ENCODE peak calls at places on chromosomes 12 and 14, in seven cellular contexts. Q, D, Y, K, H, B and S are unnamed samples.

GRCh38 chr12:32603858-32604257 is 75.2 kb upstream of the DNM1L start:
- DNase-seq in D (no peak), B (no peak), H (no peak), Q (no peak), Y (no peak), K (no peak), S (no peak)

GRCh38 chr12:386651-387050 is 2.5 kb downstream of the KDM5A start:
- DNase-seq in D (no peak), B (no peak), K (no peak), Q (no peak), Y (no peak), H (no peak), S (no peak)

GRCh38 chr14:50560929-50561280 is 960 bp downstream of the ATL1 start:
- DNase-seq in H (peak; percentile 82), B (no peak), Q (peak; percentile 84), K (peak; percentile 69), Y (peak; percentile 82), D (peak; percentile 79), S (peak; percentile 65)

GRCh38 chr12:15706010-15706676 is 83.0 kb downstream of the EPS8 start:
- DNase-seq in K (no peak), H (peak; percentile 94), Y (no peak), D (peak; percentile 11), B (no peak), Q (no peak), S (peak; percentile 83)

GRCh38 chr12:132474237-132474741 is 15.7 kb upstream of the FBRSL1 start:
- DNase-seq in Y (no peak), B (no peak), H (no peak), K (no peak), Q (no peak), D (no peak), S (peak; percentile 69)

GRCh38 chr14:93705513-93706156 is 82.7 kb downstream of the PRIMA1 start:
- DNase-seq in B (no peak), D (no peak), K (no peak), Q (no peak), H (no peak), Y (no peak), S (no peak)

GRCh38 chr14:88359500-88359899 is 26.0 kb upstream of the SPATA7 start:
- DNase-seq in D (no peak), B (no peak), Y (no peak), Q (no peak), K (no peak), H (no peak), S (no peak)

GRCh38 chr12:47077206-47078085 is 2.0 kb upstream of the PCED1B start:
- DNase-seq in B (no peak), Y (no peak), Q (no peak), H (no peak), D (no peak), K (no peak), S (no peak)

GRCh38 chr12:47504775-47505446 is 200.9 kb downstream of the RPAP3 start:
- DNase-seq in H (no peak), D (no peak), Q (no peak), B (no peak), K (no peak), Y (peak; percentile 44), S (no peak)

GRCh38 chr14:106417224-106418049 is 891.1 kb downstream of the TMEM121 start:
- DNase-seq in Y (peak; percentile 75), Q (no peak), K (peak; percentile 7), B (no peak), H (peak; percentile 56), D (peak; percentile 15), S (peak; percentile 80)

GRCh38 chr14:66482873-66483272 is 3.3 kb upstream of the CCDC196 start:
- DNase-seq in K (no peak), Q (no peak), H (no peak), D (no peak), B (no peak), Y (no peak), S (no peak)

GRCh38 chr12:55843431-55843830 is 695 bp upstream of the MMP19 start:
- DNase-seq in D (no peak), H (no peak), B (no peak), Q (no peak), Y (no peak), K (no peak), S (no peak)

GRCh38 chr14:94538070-94538740 is 23.0 kb upstream of the SERPINA4 start:
- DNase-seq in Q (no peak), H (no peak), D (no peak), B (no peak), K (no peak), Y (no peak), S (peak; percentile 45)

GRCh38 chr14:52934762-52935161 is 16.1 kb downstream of the FERMT2 start:
- DNase-seq in H (no peak), K (no peak), Y (no peak), B (no peak), Q (no peak), D (no peak), S (no peak)

GRCh38 chr14:52926994-52927393 is 23.9 kb downstream of the FERMT2 start:
- DNase-seq in K (no peak), Y (no peak), B (no peak), D (no peak), Q (no peak), H (no peak), S (no peak)

GRCh38 chr14:52923902-52924575 is 26.8 kb downstream of the FERMT2 start:
- DNase-seq in Y (no peak), D (no peak), B (no peak), K (no peak), Q (no peak), H (no peak), S (peak; percentile 75)

DNA sequence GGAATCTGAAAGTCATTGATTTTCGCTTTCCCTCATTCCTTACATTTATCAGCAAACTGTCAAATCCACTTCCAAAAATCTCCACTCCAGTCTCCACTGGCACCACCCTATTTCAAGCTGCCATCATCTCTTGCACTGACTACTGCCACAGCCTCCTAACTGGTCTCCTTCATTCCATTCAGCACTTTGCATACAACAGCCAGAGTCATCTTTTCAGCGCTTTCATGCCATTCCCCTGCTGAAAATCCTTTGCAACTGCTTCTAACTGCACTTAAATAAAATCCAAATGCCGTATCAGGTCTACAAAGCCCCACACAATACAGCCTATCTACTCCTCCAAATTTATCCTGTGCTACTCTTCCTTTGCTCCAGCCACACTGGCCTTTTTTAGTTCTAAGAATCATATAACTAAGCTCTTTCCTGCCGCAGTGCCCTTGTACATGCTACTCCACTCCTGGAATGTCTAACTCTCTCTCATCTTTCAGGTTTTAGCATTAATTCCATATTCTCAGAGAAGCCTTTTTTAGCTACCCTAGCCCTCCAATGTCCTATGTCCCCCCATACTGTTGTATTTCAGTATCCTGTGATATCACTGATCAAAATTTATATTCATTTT is 21.6 kb downstream of the FERMT2 start:
- DNase-seq in H (no peak), D (no peak), B (no peak), K (no peak), Q (no peak), Y (no peak), S (no peak)
- H3K4me1 ChIP-seq in H (no peaks in the 10 kb centered on the region), D (peaks cover 34% of the 10 kb centered on the region), B (peaks cover 3% of the 10 kb centered on the region), K (peaks cover 96% of the 10 kb centered on the region), Q (peaks cover 20% of the 10 kb centered on the region), Y (peaks cover 22% of the 10 kb centered on the region), S (peaks cover 7% of the 10 kb centered on the region)

GRCh38 chr14:102209224-102209966 is 69.7 kb downstream of the WDR20 start:
- DNase-seq in Q (no peak), B (no peak), Y (peak; percentile 28), H (no peak), K (no peak), D (peak; percentile 32), S (peak; percentile 81)
- TF ChIP-seq CTCF in Q (no peak), B (peak; percentile 57), Y (peak; percentile 36), H (no peak), K (peak; percentile 26), D (peak; percentile 31), S (peak; percentile 70)

GRCh38 chr14:100566586-100566985 is 20.6 kb downstream of the BEGAIN start:
- DNase-seq in Q (no peak), H (no peak), D (no peak), Y (no peak), B (no peak), K (no peak), S (no peak)
- H3K27me3 ChIP-seq in Q (no peaks in the 10 kb centered on the region), H (peaks cover 44% of the 10 kb centered on the region), D (peaks cover 59% of the 10 kb centered on the region), Y (peaks cover 45% of the 10 kb centered on the region), B (peaks cover 25% of the 10 kb centered on the region), K (peaks cover 70% of the 10 kb centered on the region), S (peaks cover 87% of the 10 kb centered on the region)

DNA sequence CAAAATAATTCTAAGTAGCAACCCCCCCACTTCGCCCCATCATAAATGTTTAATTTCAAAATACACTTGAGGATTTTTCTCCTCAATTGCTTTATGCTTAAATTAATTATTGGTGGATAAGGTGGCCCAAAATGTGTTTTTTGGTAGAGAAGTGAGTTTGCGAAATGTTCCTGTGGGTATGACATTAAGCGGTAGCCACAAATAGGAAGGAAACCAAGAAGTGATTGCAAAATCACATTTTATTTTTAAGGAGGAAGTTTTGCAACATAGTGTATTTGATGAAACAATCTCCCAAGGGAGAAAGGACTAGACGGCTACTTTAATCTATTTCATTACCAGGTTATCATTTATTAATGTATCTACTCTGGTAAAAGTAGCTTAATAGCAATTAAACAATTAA is 25.5 kb downstream of the SLC25A3 start:
- DNase-seq in B (no peak), D (no peak), K (no peak), Q (no peak), H (no peak), Y (peak; percentile 68), S (no peak)
- H3K4me1 ChIP-seq in B (no peaks in the 10 kb centered on the region), D (no peaks in the 10 kb centered on the region), K (no peaks in the 10 kb centered on the region), Q (no peaks in the 10 kb centered on the region), H (no peaks in the 10 kb centered on the region), Y (peaks cover 4% of the 10 kb centered on the region), S (no peaks in the 10 kb centered on the region)

DNA sequence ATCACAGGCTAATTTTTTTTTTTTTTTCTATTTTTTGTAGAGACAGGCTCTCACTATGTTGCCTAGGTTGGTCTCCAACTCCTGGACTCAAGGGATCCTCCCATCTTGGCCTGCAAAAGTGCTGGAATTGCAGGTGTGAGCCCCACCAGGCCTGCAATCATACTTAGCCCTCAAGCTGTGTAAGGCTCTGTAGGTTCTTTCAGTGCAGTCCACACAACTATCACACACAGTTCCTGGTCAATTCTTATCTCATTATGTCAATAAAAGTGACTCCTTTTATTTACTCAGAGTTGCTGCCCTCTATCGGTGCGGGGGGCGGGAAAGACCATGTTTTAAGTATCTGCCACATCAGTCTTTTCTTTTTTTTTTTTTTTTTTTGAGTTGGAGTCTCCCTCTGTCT is 29.0 kb downstream of the SLC2A3 start:
- DNase-seq in H (peak; percentile 64), Y (peak; percentile 73), D (peak; percentile 51), K (peak; percentile 17), Q (no peak), B (peak; percentile 92), S (peak; percentile 96)
- TF ChIP-seq CTCF in H (peak; percentile 14), Y (peak; percentile 55), D (peak; percentile 46), K (peak; percentile 16), Q (no peak), B (peak; percentile 69), S (peak; percentile 90)

DNA sequence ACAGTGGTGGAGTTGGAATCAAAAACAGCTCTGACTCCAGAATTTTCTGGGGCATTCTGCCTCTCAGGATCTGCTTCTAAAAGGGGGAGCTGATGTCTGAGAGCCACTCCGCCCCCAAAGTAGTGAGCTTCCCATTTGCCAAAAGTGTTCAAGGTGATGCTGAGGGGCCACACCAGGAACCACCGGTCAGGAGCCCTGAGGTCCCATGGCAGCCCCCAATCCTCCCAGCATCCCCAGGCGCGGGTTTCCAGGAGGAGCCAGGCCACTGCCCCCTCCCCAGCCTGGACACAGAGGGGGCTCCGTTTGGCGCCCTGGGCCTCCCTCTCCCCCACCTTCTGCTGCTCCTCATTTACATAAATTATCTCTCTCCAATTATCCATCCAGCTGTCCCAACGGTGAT is 20.0 kb upstream of the VSX2 start:
- DNase-seq in Y (no peak), H (no peak), D (no peak), B (no peak), K (no peak), Q (no peak), S (no peak)
- H3K27me3 ChIP-seq in Y (no peaks in the 10 kb centered on the region), H (no peaks in the 10 kb centered on the region), D (peaks cover 41% of the 10 kb centered on the region), B (peaks cover 43% of the 10 kb centered on the region), K (peaks cover 47% of the 10 kb centered on the region), Q (no peaks in the 10 kb centered on the region), S (peaks cover 33% of the 10 kb centered on the region)